ENCODE peak calls at places on chromosomes 16 and 17, in four cellular contexts. T is AG10803; N is aorta; M is activated CD4-positive, alpha-beta T cell treated with anti-CD3 and anti-CD28 coated beads, Interleukin-2, amount 10 ng/mL, durations not matched to agents 7 days and 5 days. A is an unnamed sample.

GRCh38 chr16:85253127-85253941 is 141.1 kb upstream of the CIBAR2 start:
- DNase-seq in M (peak), T (peak), N (peak), A (no peak)

GRCh38 chr16:64627781-64628180 is 494.1 kb downstream of the CDH11 start:
- DNase-seq in T (no peak), M (no peak), N (peak), A (no peak)

GRCh38 chr16:86983621-86984020 is 333.6 kb downstream of the C16orf95 start:
- DNase-seq in M (no peak), T (no peak), N (peak), A (no peak)

GRCh38 chr16:57999366-57999970 is 1.0 kb downstream of the ZNF319 start:
- DNase-seq in M (peak), T (peak), N (no peak), A (peak)

GRCh38 chr16:9820481-9821246 is 361.6 kb downstream of the GRIN2A start:
- DNase-seq in T (no peak), M (no peak), N (no peak), A (no peak)

GRCh38 chr17:41101586-41102259 is at the start of gene KRTAP4-16:
- DNase-seq in T (no peak), M (no peak), N (no peak), A (no peak)

GRCh38 chr16:81549547-81550411 is 105.2 kb downstream of the CMIP start:
- DNase-seq in T (no peak), M (no peak), N (peak), A (no peak)

GRCh38 chr16:50207652-50208051 is 54.5 kb downstream of the TENT4B start:
- DNase-seq in N (no peak), T (peak), M (no peak), A (peak)

GRCh38 chr16:988465-989353 is 7.1 kb downstream of the SOX8 start:
- DNase-seq in M (no peak), N (no peak), T (no peak), A (no peak)

GRCh38 chr16:880471-881171 is 80.1 kb upstream of the GNG13 start:
- DNase-seq in M (no peak), T (no peak), N (peak), A (no peak)

GRCh38 chr16:59632266-59632855 is 898.2 kb upstream of the GOT2 start:
- DNase-seq in M (no peak), N (no peak), T (peak), A (peak)

GRCh38 chr17:30290696-30291570 is 811 bp downstream of the BLMH start:
- DNase-seq in N (peak), M (peak), T (peak), A (peak)

GRCh38 chr17:79218175-79218824 is 143.7 kb downstream of the ENGASE start:
- DNase-seq in M (no peak), T (no peak), N (no peak), A (no peak)

GRCh38 chr16:89557936-89558490 is 2.5 kb upstream of the RPL13 start:
- DNase-seq in T (no peak), M (no peak), N (no peak), A (no peak)

GRCh38 chr17:78357177-78357586 is 2.7 kb downstream of the SOCS3 start:
- DNase-seq in M (no peak), T (peak), N (peak), A (peak)

GRCh38 chr17:8126306-8127066 is 2.6 kb upstream of the HES7 start:
- DNase-seq in T (peak), N (peak), M (peak), A (no peak)

GRCh38 chr16:86892509-86892908 is 314.2 kb downstream of the FOXL1 start:
- DNase-seq in M (no peak), N (no peak), T (no peak), A (peak)

A was measured in amniotic epithelial cell.